ENCODE peak calls at places on chromosomes 12 and 14, in ten cellular contexts. N is HT1080; Q is activated T-cell treated with anti-CD3 and anti-CD28 coated beads, Interleukin-2, amount 50 U/mL, for 48 hours; I is left kidney; R is AG08395; J is fibroblast of the aortic adventitia; B is stimulated activated CD8-positive, alpha-beta memory T cell treated with anti-CD3 and anti-CD28 coated beads, Interleukin-12 subunit alpha, Interleukin-12 subunit beta, amount 100 ng/mL, for 1 hour; D is kidney tubule cell; P is cardiac muscle cell; E is AG09309. T is an unnamed sample.
A peak's percentile ranks its signal among the peaks of the same experiment; 100 is the strongest.

GRCh38 chr14:51562816-51563215 is 88.9 kb upstream of the FRMD6 start:
- DNase-seq in N (peak; percentile 63), Q (no peak), I (no peak), R (peak; percentile 18), J (no peak), B (no peak), D (peak; percentile 64), P (no peak), E (no peak), T (no peak)

GRCh38 chr14:53273671-53274072 is 120.5 kb upstream of the DDHD1 start:
- DNase-seq in N (peak; percentile 7), Q (no peak), I (peak; percentile 59), R (no peak), J (peak; percentile 9), B (no peak), D (no peak), P (peak; percentile 69), E (no peak), T (no peak)

GRCh38 chr12:94644141-94644575 is 6.2 kb downstream of the TMCC3 start:
- DNase-seq in N (peak; percentile 91), Q (peak; percentile 54), I (no peak), R (no peak), J (peak; percentile 27), B (no peak), D (peak; percentile 78), P (peak; percentile 65), E (no peak), T (no peak)

GRCh38 chr12:100579844-100580243 is 6.4 kb downstream of the GAS2L3 start:
- DNase-seq in N (no peak), Q (no peak), I (no peak), R (no peak), J (no peak), B (no peak), D (peak; percentile 31), P (no peak), E (no peak), T (no peak)

GRCh38 chr12:32535260-32535999 is 136.1 kb downstream of the FGD4 start:
- DNase-seq in N (peak; percentile 63), Q (no peak), I (peak; percentile 33), R (peak; percentile 46), J (peak; percentile 64), B (no peak), D (peak; percentile 62), P (peak; percentile 70), E (no peak), T (no peak)

GRCh38 chr14:98018626-98019025 is 1221.4 kb downstream of the VRK1 start:
- DNase-seq in N (no peak), Q (no peak), I (no peak), R (no peak), J (no peak), B (no peak), D (no peak), P (no peak), E (no peak), T (no peak)

GRCh38 chr12:56469007-56469930 is 891 bp downstream of the SPRYD4 start:
- DNase-seq in N (peak; percentile 13), Q (peak; percentile 41), I (no peak), R (no peak), J (no peak), B (no peak), D (peak; percentile 24), P (no peak), E (no peak), T (no peak)

GRCh38 chr12:87939182-87939581 is 90.0 kb downstream of the C12orf50 start:
- DNase-seq in N (no peak), Q (no peak), I (no peak), R (no peak), J (no peak), B (no peak), D (no peak), P (no peak), E (no peak), T (no peak)

GRCh38 chr12:56256326-56256960 is 1.7 kb downstream of the ANKRD52 start:
- DNase-seq in N (peak; percentile 80), Q (no peak), I (no peak), R (peak; percentile 50), J (peak; percentile 78), B (no peak), D (peak; percentile 72), P (peak; percentile 44), E (no peak), T (no peak)

GRCh38 chr14:50260511-50260910 is 29.1 kb upstream of the SOS2 start:
- DNase-seq in N (peak; percentile 15), Q (no peak), I (peak; percentile 57), R (peak; percentile 46), J (peak; percentile 65), B (no peak), D (peak; percentile 31), P (peak; percentile 68), E (peak; percentile 3), T (no peak)

GRCh38 chr14:98704441-98704840 is 567.6 kb downstream of the BCL11B start:
- DNase-seq in N (no peak), Q (peak; percentile 25), I (no peak), R (no peak), J (no peak), B (peak; percentile 7), D (no peak), P (no peak), E (no peak), T (no peak)

GRCh38 chr12:107560906-107561285 is 124.7 kb upstream of the PWP1 start:
- DNase-seq in N (no peak), Q (no peak), I (no peak), R (no peak), J (no peak), B (no peak), D (no peak), P (no peak), E (no peak), T (no peak)

GRCh38 chr12:124236651-124237050 is 58.2 kb upstream of the RFLNA start:
- DNase-seq in N (peak; percentile 77), Q (no peak), I (no peak), R (peak; percentile 77), J (peak; percentile 75), B (no peak), D (peak; percentile 96), P (peak; percentile 89), E (peak; percentile 59), T (no peak)

GRCh38 chr12:13094349-13094748 is 9.1 kb downstream of the GSG1 start:
- DNase-seq in N (peak; percentile 65), Q (no peak), I (no peak), R (peak; percentile 65), J (peak; percentile 72), B (no peak), D (peak; percentile 52), P (peak; percentile 55), E (no peak), T (no peak)

GRCh38 chr14:37590096-37590809 is 4.8 kb downstream of the FOXA1 start:
- DNase-seq in N (no peak), Q (no peak), I (no peak), R (no peak), J (no peak), B (no peak), D (no peak), P (no peak), E (no peak), T (no peak)

T was measured in CMK.